ENCODE peak calls at places on chromosomes 13 and 19, in nine cellular contexts. V is SK-N-SH, G is lower lobe of right lung, Q is breast epithelium, U is GM23248, J is Peyer's patch, B is left ventricle myocardium inferior, S is OCI-LY7, Y is kidney. X is an unnamed sample.

GRCh38 chr13:20923272-20923671 is 20.7 kb upstream of the XPO4 start:
- DNase-seq in V (no peak), U (no peak), B (peak; percentile 20), S (no peak), J (no peak), G (no peak), Q (no peak), Y (no peak), X (no peak)

GRCh38 chr13:41401371-41401770 is 56.0 kb upstream of the RGCC start:
- DNase-seq in B (no peak), V (peak; percentile 17), S (peak; percentile 26), Y (no peak), U (no peak), G (no peak), Q (no peak), J (no peak), X (no peak)

GRCh38 chr13:36412736-36413135 is 19.6 kb upstream of the CCNA1 start:
- DNase-seq in J (no peak), Q (no peak), B (no peak), G (no peak), V (no peak), Y (no peak), S (no peak), U (peak; percentile 38), X (no peak)

GRCh38 chr19:3665681-3666544 is 34.4 kb downstream of the PIP5K1C start:
- DNase-seq in J (peak; percentile 83), G (peak; percentile 76), S (peak; percentile 55), V (peak; percentile 96), Y (no peak), B (peak; percentile 72), Q (no peak), U (peak; percentile 52), X (peak; percentile 50)

GRCh38 chr13:94192576-94192975 is 286.9 kb downstream of the DCT start:
- DNase-seq in J (no peak), U (peak; percentile 53), V (no peak), B (no peak), Y (no peak), G (no peak), Q (no peak), S (peak; percentile 9), X (no peak)

GRCh38 chr19:33946535-33947323 is 150.1 kb downstream of the KCTD15 start:
- DNase-seq in V (no peak), G (no peak), Y (no peak), S (no peak), U (no peak), J (no peak), B (no peak), Q (no peak), X (no peak)

GRCh38 chr13:41915096-41915495 is 45.8 kb downstream of the VWA8 start:
- DNase-seq in B (no peak), J (no peak), Q (no peak), G (no peak), U (peak; percentile 52), S (no peak), Y (no peak), V (no peak), X (no peak)

GRCh38 chr19:35284153-35285140 is 2.1 kb downstream of the HAMP start:
- DNase-seq in G (no peak), Y (no peak), Q (no peak), S (no peak), J (no peak), V (no peak), B (no peak), U (no peak), X (no peak)

GRCh38 chr13:103224804-103225203 is 158.6 kb upstream of the SLC10A2 start:
- DNase-seq in Q (no peak), B (no peak), Y (no peak), U (no peak), G (no peak), V (no peak), S (no peak), J (no peak), X (no peak)

GRCh38 chr13:73258396-73258795 is 199.6 kb downstream of the KLF5 start:
- DNase-seq in Q (no peak), V (no peak), U (no peak), Y (no peak), J (no peak), G (no peak), B (no peak), S (no peak), X (no peak)

GRCh38 chr13:51001335-51001734 is 91.7 kb downstream of the RNASEH2B start:
- DNase-seq in V (no peak), U (no peak), G (no peak), J (no peak), Q (no peak), S (no peak), Y (no peak), B (no peak), X (no peak)

GRCh38 chr13:24506698-24507335 is 5.8 kb downstream of the PARP4 start:
- DNase-seq in B (no peak), V (no peak), Y (peak; percentile 70), S (no peak), G (no peak), Q (no peak), J (no peak), U (no peak), X (no peak)

DNA sequence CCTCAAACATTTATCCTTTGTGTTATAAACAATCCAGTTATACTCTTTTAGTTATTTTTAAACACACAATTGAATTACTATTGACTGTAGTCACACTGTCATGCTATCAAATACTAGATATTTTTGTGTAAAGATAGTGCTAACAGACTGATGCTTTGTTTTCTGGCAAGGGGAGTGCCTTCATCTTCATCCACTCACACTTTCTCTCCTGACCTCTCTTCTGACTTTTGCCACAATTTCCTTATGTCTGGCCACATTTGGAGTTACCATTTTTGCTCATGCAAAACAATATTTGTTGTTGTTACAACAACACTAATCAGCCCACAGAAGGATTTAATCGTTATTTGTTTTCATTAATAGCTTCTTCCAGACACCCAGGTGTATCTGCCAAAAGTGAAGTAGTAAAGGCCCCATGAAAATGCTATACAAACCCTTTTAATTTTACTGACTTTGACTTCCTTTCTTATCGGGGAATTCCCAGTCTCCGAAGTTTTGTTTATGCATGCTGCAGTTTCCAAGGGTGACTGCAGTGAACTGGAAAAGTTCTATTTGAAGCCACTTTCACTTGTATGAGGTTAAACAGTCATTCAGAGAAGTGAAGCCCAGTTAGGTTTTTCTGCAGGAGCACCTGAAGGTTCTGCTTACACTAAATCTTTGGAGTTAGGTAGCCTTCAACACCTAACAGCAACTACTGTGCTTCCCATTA is 66.1 kb upstream of the FRY start:
- DNase-seq in J (no peak), Y (no peak), U (peak; percentile 60), G (no peak), Q (no peak), S (no peak), V (no peak), B (no peak), X (no peak)
- H3K27ac ChIP-seq in J (no peak overlapping the region), Y (no peak overlapping the region), U (no peak overlapping the region), G (peak overlapping the region; percentile 2), Q (no peak overlapping the region), S (no peak overlapping the region), V (no peak overlapping the region), B (peak overlapping the region; percentile 46), X (no peak overlapping the region)

DNA sequence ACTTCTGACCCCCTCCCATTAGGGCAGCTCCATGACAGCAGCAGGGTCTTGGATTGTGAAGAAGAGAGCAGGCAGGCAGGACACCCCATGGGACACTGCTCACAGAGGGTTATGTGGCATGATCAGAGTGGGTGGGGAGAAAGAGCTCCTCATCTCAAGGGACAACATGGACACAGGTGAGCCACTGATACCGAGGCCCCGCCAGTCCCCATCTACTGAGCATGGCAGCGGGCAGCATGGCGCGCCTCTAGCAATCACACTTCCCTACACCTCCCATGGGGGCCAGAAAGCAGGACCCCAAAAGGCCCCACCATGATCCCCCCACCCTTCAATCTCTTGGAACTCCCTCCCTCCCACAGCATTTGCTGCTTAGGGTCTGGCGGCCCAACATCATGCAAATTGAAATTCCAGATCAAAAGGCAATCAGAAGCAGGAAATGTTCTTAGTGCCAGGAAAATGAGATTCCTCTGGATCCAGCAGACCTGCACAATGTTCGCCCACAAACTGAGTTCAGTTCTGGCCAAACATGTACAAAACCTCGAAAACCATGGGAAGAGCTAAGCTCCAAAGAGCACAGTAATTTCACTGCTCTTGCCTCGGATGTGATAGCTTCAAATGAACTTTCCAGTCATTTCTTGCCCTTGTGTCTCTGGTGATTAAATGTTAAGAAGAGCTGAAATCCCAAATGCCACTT is 14.8 kb downstream of the DOCK9 start:
- DNase-seq in B (no peak), S (no peak), U (no peak), Q (no peak), G (no peak), J (no peak), Y (no peak), V (no peak), X (no peak)
- H3K9me3 ChIP-seq in B (no peaks in the 10 kb centered on the region), S (no peaks in the 10 kb centered on the region), U (no peaks in the 10 kb centered on the region), Q (no peaks in the 10 kb centered on the region), G (no peaks in the 10 kb centered on the region), J (no peaks in the 10 kb centered on the region), Y (no peaks in the 10 kb centered on the region), V (no peaks in the 10 kb centered on the region), X (no peaks in the 10 kb centered on the region)

GRCh38 chr13:105603283-105603682 is 932.2 kb downstream of the EFNB2 start:
- DNase-seq in Q (no peak), G (no peak), V (peak; percentile 27), J (no peak), S (no peak), U (no peak), B (no peak), Y (no peak), X (no peak)

GRCh38 chr13:105597573-105597972 is 937.9 kb downstream of the EFNB2 start:
- DNase-seq in B (no peak), J (no peak), U (no peak), V (no peak), Q (no peak), G (no peak), Y (no peak), S (no peak), X (no peak)

GRCh38 chr13:105598551-105598950 is 936.9 kb downstream of the EFNB2 start:
- DNase-seq in Y (no peak), S (no peak), U (no peak), G (no peak), V (no peak), B (no peak), Q (no peak), J (no peak), X (no peak)

GRCh38 chr13:105599477-105600037 is 935.9 kb downstream of the EFNB2 start:
- DNase-seq in S (no peak), U (no peak), B (no peak), G (no peak), V (no peak), J (no peak), Q (no peak), Y (no peak), X (no peak)
- H3K4me1 ChIP-seq in S (no peaks in the 10 kb centered on the region), U (no peaks in the 10 kb centered on the region), B (no peaks in the 10 kb centered on the region), G (no peaks in the 10 kb centered on the region), V (peaks cover 5% of the 10 kb centered on the region), J (no peaks in the 10 kb centered on the region), Q (no peaks in the 10 kb centered on the region), Y (no peaks in the 10 kb centered on the region), X (no peaks in the 10 kb centered on the region)

DNA sequence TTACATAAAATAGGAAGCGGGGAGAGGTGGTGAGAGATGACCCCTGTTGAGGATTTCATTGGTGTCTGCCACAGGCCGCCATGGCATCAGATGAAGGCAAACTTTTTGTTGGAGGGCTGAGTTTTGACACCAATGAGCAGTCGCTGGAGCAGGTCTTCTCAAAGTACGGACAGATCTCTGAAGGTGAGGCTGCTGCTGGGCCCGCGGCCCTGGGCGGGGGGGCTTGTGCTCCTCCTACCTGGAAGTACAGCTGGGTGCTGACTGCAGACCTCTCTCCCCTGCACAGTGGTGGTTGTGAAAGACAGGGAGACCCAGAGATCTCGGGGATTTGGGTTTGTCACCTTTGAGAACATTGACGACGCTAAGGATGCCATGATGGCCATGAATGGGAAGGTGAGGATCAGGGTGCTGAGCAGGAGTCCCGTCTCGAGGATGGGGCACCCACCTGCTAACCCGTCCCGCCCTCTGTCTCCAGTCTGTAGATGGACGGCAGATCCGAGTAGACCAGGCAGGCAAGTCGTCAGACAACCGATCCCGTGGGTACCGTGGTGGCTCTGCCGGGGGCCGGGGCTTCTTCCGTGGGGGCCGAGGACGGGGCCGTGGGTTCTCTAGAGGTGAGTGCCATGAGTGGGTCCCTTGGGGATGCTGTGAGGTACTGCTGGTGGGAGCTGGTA is 1.9 kb downstream of the CIRBP start:
- DNase-seq in Q (no peak), V (no peak), U (no peak), B (no peak), Y (no peak), G (no peak), S (peak; percentile 48), J (no peak), X (no peak)
- H3K27ac ChIP-seq in Q (peak overlapping the region; percentile 100), V (peak overlapping the region; percentile 31), U (peak overlapping the region; percentile 97), B (peak overlapping the region; percentile 100), Y (peak overlapping the region; percentile 23), G (peak overlapping the region; percentile 99), S (peak overlapping the region; percentile 69), J (peak overlapping the region; percentile 99), X (peak overlapping the region; percentile 85)

X was measured in CD4-positive, CD25-positive, alpha-beta regulatory T cell.